ENCODE peak calls at places on chromosomes 16 and 17, in eight cellular contexts. V is small intestine; H is HTR-8/SVneo; O is mesenchymal stem cell; R is NCI-H1105; C is AG04450; F is stimulated activated CD4-positive, alpha-beta T cell treated with anti-CD3 and anti-CD28 coated beads, Interleukin-2, amount 100 ng/mL, for 48 hours; A is choroid plexus epithelial cell. Z is an unnamed sample.
A peak's percentile ranks its signal among the peaks of the same experiment; 100 is the strongest.

GRCh38 chr17:64779344-64780095 is 117.4 kb upstream of the SMURF2 start:
- DNase-seq in V (no peak), H (no peak), O (no peak), R (no peak), C (no peak), F (no peak), A (no peak), Z (no peak)

GRCh38 chr16:30069575-30070462 is 4.3 kb downstream of the ALDOA start:
- DNase-seq in V (no peak), H (no peak), O (no peak), R (no peak), C (no peak), F (no peak), A (no peak), Z (peak; percentile 24)

GRCh38 chr16:84844049-84844350 is 24.2 kb downstream of the CRISPLD2 start:
- DNase-seq in V (peak; percentile 51), H (no peak), O (no peak), R (peak; percentile 55), C (no peak), F (no peak), A (no peak), Z (peak; percentile 58)

GRCh38 chr17:78706271-78706915 is 75.7 kb downstream of the CYTH1 start:
- DNase-seq in V (no peak), H (no peak), O (no peak), R (no peak), C (no peak), F (no peak), A (peak; percentile 40), Z (no peak)

GRCh38 chr17:19876524-19877161 is 8.9 kb upstream of the ULK2 start:
- DNase-seq in V (no peak), H (no peak), O (no peak), R (no peak), C (no peak), F (no peak), A (no peak), Z (peak; percentile 34)

GRCh38 chr16:11190585-11191565 is 65.1 kb downstream of the SOCS1 start:
- DNase-seq in V (no peak), H (no peak), O (no peak), R (no peak), C (no peak), F (no peak), A (peak; percentile 17), Z (no peak)

GRCh38 chr17:42131971-42132370 is 9.4 kb downstream of the HSPB9 start:
- DNase-seq in V (no peak), H (no peak), O (peak; percentile 56), R (no peak), C (no peak), F (no peak), A (peak; percentile 35), Z (no peak)

GRCh38 chr16:77157773-77158172 is 33.2 kb upstream of the MON1B start:
- DNase-seq in V (no peak), H (no peak), O (no peak), R (no peak), C (no peak), F (no peak), A (no peak), Z (no peak)

GRCh38 chr17:40500709-40501108 is 714 bp downstream of the TNS4 start:
- DNase-seq in V (no peak), H (no peak), O (no peak), R (no peak), C (no peak), F (no peak), A (no peak), Z (no peak)

GRCh38 chr17:38554430-38555350 is 51.1 kb downstream of the SRCIN1 start:
- DNase-seq in V (no peak), H (no peak), O (no peak), R (peak; percentile 73), C (no peak), F (no peak), A (peak; percentile 43), Z (no peak)

GRCh38 chr17:20908373-20909273 is 134.2 kb downstream of the USP22 start:
- DNase-seq in V (peak; percentile 87), H (peak; percentile 51), O (peak; percentile 83), R (no peak), C (no peak), F (peak; percentile 68), A (peak; percentile 75), Z (peak; percentile 92)

GRCh38 chr17:65698381-65699061 is 137.1 kb upstream of the AXIN2 start:
- DNase-seq in V (no peak), H (no peak), O (peak; percentile 25), R (no peak), C (peak; percentile 34), F (no peak), A (peak; percentile 89), Z (no peak)

GRCh38 chr16:29815032-29815721 is 775 bp upstream of the PAGR1 start:
- DNase-seq in V (no peak), H (no peak), O (peak; percentile 13), R (peak; percentile 59), C (no peak), F (no peak), A (peak; percentile 21), Z (peak; percentile 31)

GRCh38 chr17:64682261-64683181 is 20.4 kb upstream of the SMURF2 start:
- DNase-seq in V (no peak), H (no peak), O (peak; percentile 92), R (no peak), C (peak; percentile 80), F (no peak), A (peak; percentile 68), Z (no peak)

GRCh38 chr16:75555213-75555706 is 792 bp downstream of the TMEM231 start:
- DNase-seq in V (peak; percentile 71), H (peak; percentile 96), O (peak; percentile 93), R (peak; percentile 70), C (peak; percentile 57), F (no peak), A (peak; percentile 91), Z (peak; percentile 88)

GRCh38 chr17:17198281-17198680 is 7.9 kb downstream of the PLD6 start:
- DNase-seq in V (no peak), H (no peak), O (no peak), R (no peak), C (no peak), F (no peak), A (no peak), Z (no peak)

GRCh38 chr17:36641877-36642845 is 40.8 kb downstream of the MRM1 start:
- DNase-seq in V (peak; percentile 18), H (no peak), O (no peak), R (no peak), C (no peak), F (no peak), A (no peak), Z (no peak)

GRCh38 chr17:3555189-3555796 is 2.3 kb downstream of the TRPV3 start:
- DNase-seq in V (no peak), H (no peak), O (no peak), R (no peak), C (no peak), F (no peak), A (no peak), Z (no peak)

GRCh38 chr17:73865825-73866224 is 221.6 kb upstream of the SDK2 start:
- DNase-seq in V (no peak), H (no peak), O (no peak), R (no peak), C (no peak), F (no peak), A (no peak), Z (no peak)

GRCh38 chr16:69329369-69330285 is 761 bp downstream of the PDF start:
- DNase-seq in V (peak; percentile 43), H (peak; percentile 30), O (peak; percentile 36), R (no peak), C (no peak), F (no peak), A (peak; percentile 28), Z (peak; percentile 39)

GRCh38 chr17:37779554-37779953 is 34.7 kb upstream of the HNF1B start:
- DNase-seq in V (no peak), H (no peak), O (no peak), R (no peak), C (no peak), F (no peak), A (no peak), Z (no peak)

GRCh38 chr17:29612094-29612403 is 10.7 kb downstream of the CORO6 start:
- DNase-seq in V (no peak), H (no peak), O (no peak), R (no peak), C (no peak), F (no peak), A (no peak), Z (no peak)

Z was measured in heart right ventricle.